ENCODE peak calls at places on chromosomes 2 and 18, in ten cellular contexts. One of them, this sample, is unnamed.

GRCh38 chr2:112031916-112032582 is 23.0 kb upstream of the TMEM87B start:
- DNase-seq in suprapubic skin: no peak
- DNase-seq in endothelial cell of umbilical vein: peak; percentile 88
- DNase-seq in IMR-90: no peak
- DNase-seq in right lobe of liver: no peak
- DNase-seq in heart left ventricle: no peak
- DNase-seq in ovary: no peak
- DNase-seq in body of pancreas: peak; percentile 34
- DNase-seq in esophagus squamous epithelium: no peak
- DNase-seq in spleen: no peak
- DNase-seq in this sample: no peak

GRCh38 chr18:35672897-35673296 is 91.4 kb downstream of the GALNT1 start:
- DNase-seq in right lobe of liver: no peak
- DNase-seq in esophagus squamous epithelium: no peak
- DNase-seq in heart left ventricle: no peak
- DNase-seq in ovary: no peak
- DNase-seq in IMR-90: peak; percentile 77
- DNase-seq in spleen: no peak
- DNase-seq in endothelial cell of umbilical vein: no peak
- DNase-seq in body of pancreas: no peak
- DNase-seq in suprapubic skin: no peak
- DNase-seq in this sample: no peak

GRCh38 chr2:46555011-46555410 is 75.6 kb downstream of the TMEM247 start:
- DNase-seq in right lobe of liver: no peak
- DNase-seq in heart left ventricle: no peak
- DNase-seq in spleen: no peak
- DNase-seq in IMR-90: no peak
- DNase-seq in body of pancreas: no peak
- DNase-seq in ovary: no peak
- DNase-seq in esophagus squamous epithelium: no peak
- DNase-seq in endothelial cell of umbilical vein: no peak
- DNase-seq in suprapubic skin: no peak
- DNase-seq in this sample: no peak

GRCh38 chr2:217837001-217837491 is 165.7 kb downstream of the TNS1 start:
- DNase-seq in body of pancreas: peak; percentile 44
- DNase-seq in endothelial cell of umbilical vein: no peak
- DNase-seq in esophagus squamous epithelium: no peak
- DNase-seq in heart left ventricle: peak; percentile 85
- DNase-seq in ovary: peak; percentile 62
- DNase-seq in IMR-90: no peak
- DNase-seq in suprapubic skin: peak; percentile 91
- DNase-seq in spleen: no peak
- DNase-seq in right lobe of liver: peak; percentile 22
- DNase-seq in this sample: peak; percentile 98

GRCh38 chr18:59954746-59955145 is 55.0 kb downstream of the PMAIP1 start:
- DNase-seq in body of pancreas: no peak
- DNase-seq in heart left ventricle: no peak
- DNase-seq in ovary: no peak
- DNase-seq in endothelial cell of umbilical vein: no peak
- DNase-seq in right lobe of liver: no peak
- DNase-seq in suprapubic skin: no peak
- DNase-seq in esophagus squamous epithelium: no peak
- DNase-seq in IMR-90: peak; percentile 77
- DNase-seq in spleen: no peak
- DNase-seq in this sample: no peak

GRCh38 chr2:112480540-112481049 is 1.4 kb upstream of the TTL start:
- DNase-seq in esophagus squamous epithelium: no peak
- DNase-seq in heart left ventricle: no peak
- DNase-seq in endothelial cell of umbilical vein: peak; percentile 7
- DNase-seq in spleen: no peak
- DNase-seq in suprapubic skin: no peak
- DNase-seq in right lobe of liver: no peak
- DNase-seq in body of pancreas: peak; percentile 27
- DNase-seq in IMR-90: no peak
- DNase-seq in ovary: no peak
- DNase-seq in this sample: no peak

GRCh38 chr2:130846686-130847375 is 10.1 kb downstream of the ARHGEF4 start:
- DNase-seq in endothelial cell of umbilical vein: no peak
- DNase-seq in heart left ventricle: no peak
- DNase-seq in right lobe of liver: no peak
- DNase-seq in spleen: no peak
- DNase-seq in esophagus squamous epithelium: no peak
- DNase-seq in suprapubic skin: no peak
- DNase-seq in ovary: no peak
- DNase-seq in body of pancreas: no peak
- DNase-seq in IMR-90: peak; percentile 88
- DNase-seq in this sample: no peak

GRCh38 chr2:41267929-41268659 is 779.7 kb upstream of the PKDCC start:
- DNase-seq in esophagus squamous epithelium: no peak
- DNase-seq in suprapubic skin: no peak
- DNase-seq in body of pancreas: no peak
- DNase-seq in heart left ventricle: no peak
- DNase-seq in endothelial cell of umbilical vein: peak; percentile 63
- DNase-seq in right lobe of liver: no peak
- DNase-seq in ovary: no peak
- DNase-seq in IMR-90: no peak
- DNase-seq in spleen: no peak
- DNase-seq in this sample: no peak

GRCh38 chr2:213238753-213239591 is 45.3 kb upstream of the SPAG16 start:
- DNase-seq in ovary: peak; percentile 21
- DNase-seq in IMR-90: peak; percentile 86
- DNase-seq in heart left ventricle: no peak
- DNase-seq in esophagus squamous epithelium: no peak
- DNase-seq in suprapubic skin: no peak
- DNase-seq in spleen: no peak
- DNase-seq in endothelial cell of umbilical vein: peak; percentile 17
- DNase-seq in body of pancreas: peak; percentile 44
- DNase-seq in right lobe of liver: no peak
- DNase-seq in this sample: no peak

GRCh38 chr2:130359466-130359865 is 3.6 kb downstream of the PTPN18 start:
- DNase-seq in body of pancreas: no peak
- DNase-seq in endothelial cell of umbilical vein: no peak
- DNase-seq in spleen: no peak
- DNase-seq in IMR-90: no peak
- DNase-seq in suprapubic skin: no peak
- DNase-seq in right lobe of liver: no peak
- DNase-seq in heart left ventricle: no peak
- DNase-seq in esophagus squamous epithelium: no peak
- DNase-seq in ovary: no peak
- DNase-seq in this sample: no peak

GRCh38 chr2:217994776-217995274 is 8.0 kb downstream of the TNS1 start:
- DNase-seq in spleen: no peak
- DNase-seq in right lobe of liver: no peak
- DNase-seq in body of pancreas: peak; percentile 82
- DNase-seq in heart left ventricle: no peak
- DNase-seq in suprapubic skin: no peak
- DNase-seq in ovary: no peak
- DNase-seq in esophagus squamous epithelium: no peak
- DNase-seq in IMR-90: peak; percentile 90
- DNase-seq in endothelial cell of umbilical vein: peak; percentile 52
- DNase-seq in this sample: no peak

GRCh38 chr2:207744451-207744850 is 25.3 kb downstream of the FZD5 start:
- DNase-seq in IMR-90: no peak
- DNase-seq in heart left ventricle: no peak
- DNase-seq in suprapubic skin: no peak
- DNase-seq in spleen: no peak
- DNase-seq in right lobe of liver: no peak
- DNase-seq in ovary: no peak
- DNase-seq in esophagus squamous epithelium: no peak
- DNase-seq in body of pancreas: no peak
- DNase-seq in endothelial cell of umbilical vein: no peak
- DNase-seq in this sample: no peak

GRCh38 chr2:854460-854859 is 96.2 kb upstream of the SNTG2 start:
- DNase-seq in heart left ventricle: no peak
- DNase-seq in spleen: no peak
- DNase-seq in body of pancreas: peak; percentile 72
- DNase-seq in ovary: no peak
- DNase-seq in suprapubic skin: no peak
- DNase-seq in right lobe of liver: no peak
- DNase-seq in esophagus squamous epithelium: no peak
- DNase-seq in endothelial cell of umbilical vein: no peak
- DNase-seq in IMR-90: no peak
- DNase-seq in this sample: no peak

GRCh38 chr2:217326238-217327022 is 466.6 kb upstream of the TNP1 start:
- DNase-seq in esophagus squamous epithelium: no peak
- DNase-seq in suprapubic skin: no peak
- DNase-seq in right lobe of liver: no peak
- DNase-seq in heart left ventricle: no peak
- DNase-seq in endothelial cell of umbilical vein: no peak
- DNase-seq in IMR-90: no peak
- DNase-seq in body of pancreas: no peak
- DNase-seq in ovary: no peak
- DNase-seq in spleen: no peak
- DNase-seq in this sample: no peak

GRCh38 chr2:74499269-74499939 is at the start of gene LBX2:
- DNase-seq in suprapubic skin: no peak
- DNase-seq in body of pancreas: no peak
- DNase-seq in IMR-90: no peak
- DNase-seq in spleen: peak; percentile 76
- DNase-seq in heart left ventricle: peak; percentile 25
- DNase-seq in endothelial cell of umbilical vein: no peak
- DNase-seq in right lobe of liver: no peak
- DNase-seq in esophagus squamous epithelium: no peak
- DNase-seq in ovary: no peak
- DNase-seq in this sample: no peak

GRCh38 chr2:74762789-74763188 is 71.1 kb upstream of the HK2 start:
- DNase-seq in right lobe of liver: no peak
- DNase-seq in esophagus squamous epithelium: no peak
- DNase-seq in endothelial cell of umbilical vein: no peak
- DNase-seq in heart left ventricle: no peak
- DNase-seq in spleen: no peak
- DNase-seq in ovary: no peak
- DNase-seq in suprapubic skin: no peak
- DNase-seq in IMR-90: no peak
- DNase-seq in body of pancreas: no peak
- DNase-seq in this sample: no peak

GRCh38 chr2:216792222-216793001 is 67.5 kb downstream of the TNP1 start:
- DNase-seq in right lobe of liver: no peak
- DNase-seq in endothelial cell of umbilical vein: no peak
- DNase-seq in spleen: no peak
- DNase-seq in ovary: peak; percentile 62
- DNase-seq in body of pancreas: peak; percentile 26
- DNase-seq in suprapubic skin: peak; percentile 81
- DNase-seq in IMR-90: peak; percentile 48
- DNase-seq in esophagus squamous epithelium: no peak
- DNase-seq in heart left ventricle: peak; percentile 48
- DNase-seq in this sample: peak; percentile 24

GRCh38 chr2:55099878-55100820 is 49.9 kb upstream of the RTN4 start:
- DNase-seq in spleen: no peak
- DNase-seq in IMR-90: peak; percentile 84
- DNase-seq in right lobe of liver: no peak
- DNase-seq in ovary: no peak
- DNase-seq in endothelial cell of umbilical vein: peak; percentile 87
- DNase-seq in esophagus squamous epithelium: no peak
- DNase-seq in heart left ventricle: no peak
- DNase-seq in body of pancreas: no peak
- DNase-seq in suprapubic skin: no peak
- DNase-seq in this sample: no peak
- TF ChIP-seq POLR2A in spleen: no peak
- TF ChIP-seq POLR2A in IMR-90: no peak
- TF ChIP-seq POLR2A in right lobe of liver: no peak
- TF ChIP-seq POLR2A in ovary: no peak
- TF ChIP-seq POLR2A in endothelial cell of umbilical vein: peak; percentile 48
- TF ChIP-seq POLR2A in esophagus squamous epithelium: no peak
- TF ChIP-seq POLR2A in heart left ventricle: no peak
- TF ChIP-seq POLR2A in body of pancreas: no peak
- TF ChIP-seq POLR2A in suprapubic skin: no peak
- TF ChIP-seq POLR2A in this sample: no peak

GRCh38 chr2:71544919-71545571 is 91.7 kb downstream of the DYSF start:
- DNase-seq in heart left ventricle: peak; percentile 51
- DNase-seq in IMR-90: no peak
- DNase-seq in right lobe of liver: no peak
- DNase-seq in body of pancreas: peak; percentile 16
- DNase-seq in ovary: no peak
- DNase-seq in suprapubic skin: peak; percentile 45
- DNase-seq in spleen: peak; percentile 74
- DNase-seq in esophagus squamous epithelium: no peak
- DNase-seq in endothelial cell of umbilical vein: peak; percentile 31
- DNase-seq in this sample: no peak
- H3K4me1 ChIP-seq in heart left ventricle: peaks cover 14% of the 10 kb centered on the region
- H3K4me1 ChIP-seq in IMR-90: no peaks in the 10 kb centered on the region
- H3K4me1 ChIP-seq in right lobe of liver: no peaks in the 10 kb centered on the region
- H3K4me1 ChIP-seq in body of pancreas: peaks cover 9% of the 10 kb centered on the region
- H3K4me1 ChIP-seq in ovary: peaks cover 2% of the 10 kb centered on the region
- H3K4me1 ChIP-seq in suprapubic skin: peaks cover 12% of the 10 kb centered on the region
- H3K4me1 ChIP-seq in spleen: peaks cover 15% of the 10 kb centered on the region
- H3K4me1 ChIP-seq in esophagus squamous epithelium: no peaks in the 10 kb centered on the region
- H3K4me1 ChIP-seq in endothelial cell of umbilical vein: peaks cover 11% of the 10 kb centered on the region
- H3K4me1 ChIP-seq in this sample: no peaks in the 10 kb centered on the region

GRCh38 chr2:238739668-238740067 is 108.2 kb upstream of the TWIST2 start:
- DNase-seq in endothelial cell of umbilical vein: no peak
- DNase-seq in suprapubic skin: no peak
- DNase-seq in heart left ventricle: no peak
- DNase-seq in right lobe of liver: no peak
- DNase-seq in ovary: no peak
- DNase-seq in IMR-90: no peak
- DNase-seq in body of pancreas: no peak
- DNase-seq in esophagus squamous epithelium: no peak
- DNase-seq in spleen: no peak
- DNase-seq in this sample: no peak
- TF ChIP-seq CTCF in endothelial cell of umbilical vein: no peak
- TF ChIP-seq CTCF in suprapubic skin: no peak
- TF ChIP-seq CTCF in heart left ventricle: no peak
- TF ChIP-seq CTCF in right lobe of liver: no peak
- TF ChIP-seq CTCF in ovary: no peak
- TF ChIP-seq CTCF in IMR-90: no peak
- TF ChIP-seq CTCF in body of pancreas: no peak
- TF ChIP-seq CTCF in esophagus squamous epithelium: no peak
- TF ChIP-seq CTCF in spleen: no peak
- TF ChIP-seq CTCF in this sample: no peak

GRCh38 chr18:12679183-12679786 is 21.4 kb upstream of the SPIRE1 start:
- DNase-seq in right lobe of liver: no peak
- DNase-seq in endothelial cell of umbilical vein: peak; percentile 82
- DNase-seq in esophagus squamous epithelium: no peak
- DNase-seq in body of pancreas: peak; percentile 29
- DNase-seq in spleen: peak; percentile 79
- DNase-seq in heart left ventricle: peak; percentile 79
- DNase-seq in ovary: peak; percentile 58
- DNase-seq in IMR-90: peak; percentile 42
- DNase-seq in suprapubic skin: peak; percentile 67
- DNase-seq in this sample: peak; percentile 30
- TF ChIP-seq POLR2A in right lobe of liver: no peak
- TF ChIP-seq POLR2A in endothelial cell of umbilical vein: peak; percentile 98
- TF ChIP-seq POLR2A in esophagus squamous epithelium: peak; percentile 37
- TF ChIP-seq POLR2A in body of pancreas: peak; percentile 35
- TF ChIP-seq POLR2A in spleen: peak; percentile 48
- TF ChIP-seq POLR2A in heart left ventricle: peak; percentile 77
- TF ChIP-seq POLR2A in ovary: no peak
- TF ChIP-seq POLR2A in IMR-90: no peak
- TF ChIP-seq POLR2A in suprapubic skin: peak; percentile 39
- TF ChIP-seq POLR2A in this sample: peak; percentile 45

GRCh38 chr2:237485304-237485703 is 1.7 kb upstream of the MLPH start:
- DNase-seq in IMR-90: no peak
- DNase-seq in right lobe of liver: no peak
- DNase-seq in spleen: no peak
- DNase-seq in endothelial cell of umbilical vein: no peak
- DNase-seq in ovary: no peak
- DNase-seq in heart left ventricle: no peak
- DNase-seq in body of pancreas: no peak
- DNase-seq in suprapubic skin: no peak
- DNase-seq in esophagus squamous epithelium: no peak
- DNase-seq in this sample: no peak
- H3K4me1 ChIP-seq in IMR-90: peaks cover 18% of the 10 kb centered on the region
- H3K4me1 ChIP-seq in right lobe of liver: no peaks in the 10 kb centered on the region
- H3K4me1 ChIP-seq in spleen: peaks cover 14% of the 10 kb centered on the region
- H3K4me1 ChIP-seq in endothelial cell of umbilical vein: no peaks in the 10 kb centered on the region
- H3K4me1 ChIP-seq in ovary: peaks cover 7% of the 10 kb centered on the region
- H3K4me1 ChIP-seq in heart left ventricle: peaks cover 24% of the 10 kb centered on the region
- H3K4me1 ChIP-seq in body of pancreas: peaks cover 65% of the 10 kb centered on the region
- H3K4me1 ChIP-seq in suprapubic skin: peaks cover 63% of the 10 kb centered on the region
- H3K4me1 ChIP-seq in esophagus squamous epithelium: peaks cover 20% of the 10 kb centered on the region
- H3K4me1 ChIP-seq in this sample: peaks cover 14% of the 10 kb centered on the region